ENCODE peak calls at places on chromosome 10, in six cellular contexts. W is AG09309; I is upper lobe of left lung; D is stimulated activated CD8-positive, alpha-beta memory T cell treated with anti-CD3 and anti-CD28 coated beads, Interleukin-15, amount 100 ng/mL, for 24 hours; O is CD8-positive, alpha-beta T cell; M is A549. X is an unnamed sample.

GRCh38 chr10:46237815-46238510 is 48.8 kb upstream of the ANTXRL start:
- DNase-seq in O (no peak), D (no peak), I (no peak), M (no peak), W (no peak), X (no peak)

GRCh38 chr10:112981553-112981952 is 31.5 kb downstream of the TCF7L2 start:
- DNase-seq in W (peak), I (no peak), M (no peak), O (no peak), D (no peak), X (no peak)

GRCh38 chr10:12299222-12299973 is 49.9 kb upstream of the CAMK1D start:
- DNase-seq in I (no peak), O (no peak), W (no peak), M (no peak), D (no peak), X (no peak)

GRCh38 chr10:30704016-30704600 is 74.6 kb upstream of the LYZL2 start:
- DNase-seq in O (no peak), M (no peak), D (no peak), W (no peak), I (no peak), X (no peak)

GRCh38 chr10:7892146-7892545 is 73.8 kb downstream of the TAF3 start:
- DNase-seq in D (no peak), W (no peak), M (no peak), O (no peak), I (no peak), X (no peak)

GRCh38 chr10:201328-201771 is 66.1 kb downstream of the ZMYND11 start:
- DNase-seq in I (no peak), O (no peak), W (no peak), M (no peak), D (no peak), X (no peak)

GRCh38 chr10:78211476-78212110 is 177.9 kb downstream of the RPS24 start:
- DNase-seq in O (no peak), D (no peak), I (no peak), M (peak), W (peak), X (no peak)

GRCh38 chr10:80451132-80451531 is 3.0 kb upstream of the TSPAN14 start:
- DNase-seq in O (no peak), W (no peak), D (no peak), M (no peak), I (no peak), X (no peak)

GRCh38 chr10:44853796-44854195 is 57.3 kb upstream of the TMEM72 start:
- DNase-seq in D (no peak), I (no peak), M (no peak), W (no peak), O (no peak), X (no peak)

GRCh38 chr10:48444861-48445841 is 138.7 kb downstream of the MAPK8 start:
- DNase-seq in O (no peak), I (peak), W (no peak), M (no peak), D (no peak), X (peak)

GRCh38 chr10:125782661-125783060 is 7.0 kb upstream of the MMP21 start:
- DNase-seq in D (no peak), O (no peak), M (no peak), I (no peak), W (no peak), X (no peak)

GRCh38 chr10:60646966-60647796 is 131.1 kb upstream of the CDK1 start:
- DNase-seq in W (peak), D (no peak), O (peak), M (peak), I (no peak), X (no peak)

GRCh38 chr10:16967000-16967865 is 150.0 kb upstream of the RSU1 start:
- DNase-seq in I (no peak), D (no peak), O (no peak), M (no peak), W (peak), X (no peak)

GRCh38 chr10:109895095-109895818 is 28.1 kb downstream of the XPNPEP1 start:
- DNase-seq in M (no peak), W (no peak), I (no peak), D (no peak), O (no peak), X (peak)

GRCh38 chr10:22308390-22308789 is 7.8 kb upstream of the COMMD3 start:
- DNase-seq in I (no peak), D (no peak), O (no peak), M (peak), W (no peak), X (no peak)

GRCh38 chr10:12508165-12508564 is 158.8 kb downstream of the CAMK1D start:
- DNase-seq in M (no peak), W (no peak), O (no peak), D (no peak), I (no peak), X (peak)

GRCh38 chr10:95236068-95236903 is 42.2 kb downstream of the ACSM6 start:
- DNase-seq in D (no peak), W (peak), I (no peak), O (no peak), M (no peak), X (no peak)

GRCh38 chr10:85032981-85033380 is 704.6 kb downstream of the CCSER2 start:
- DNase-seq in D (no peak), W (no peak), I (no peak), M (no peak), O (no peak), X (no peak)

GRCh38 chr10:16481052-16481728 is 40.5 kb downstream of the C1QL3 start:
- DNase-seq in O (no peak), M (no peak), D (no peak), I (no peak), W (no peak), X (no peak)

GRCh38 chr10:681670-682318 is 7.7 kb downstream of the DIP2C start:
- DNase-seq in I (no peak), W (no peak), M (no peak), O (no peak), D (no peak), X (no peak)

GRCh38 chr10:18719811-18720210 is 60.6 kb downstream of the ARL5B start:
- DNase-seq in M (no peak), O (no peak), W (no peak), I (no peak), D (no peak), X (no peak)

GRCh38 chr10:14296081-14296709 is 34.5 kb downstream of the FRMD4A start:
- DNase-seq in O (no peak), M (no peak), W (no peak), I (no peak), D (no peak), X (peak)

GRCh38 chr10:28130267-28130666 is 131.4 kb upstream of the ODAD2 start:
- DNase-seq in I (no peak), W (peak), D (no peak), M (no peak), O (no peak), X (no peak)

GRCh38 chr10:14601872-14602725 is 172.6 kb downstream of the FAM107B start:
- DNase-seq in O (peak), D (no peak), W (no peak), M (peak), I (no peak), X (no peak)

GRCh38 chr10:33800545-33800944 is 466.1 kb upstream of the NRP1 start:
- DNase-seq in I (no peak), O (no peak), D (no peak), M (no peak), W (no peak), X (no peak)

GRCh38 chr10:114520453-114520852 is 116.2 kb upstream of the AFAP1L2 start:
- DNase-seq in O (no peak), D (no peak), W (peak), M (peak), I (no peak), X (no peak)

GRCh38 chr10:86786368-86786767 is 29.9 kb downstream of the BMPR1A start:
- DNase-seq in W (no peak), O (no peak), I (no peak), M (no peak), D (no peak), X (no peak)

GRCh38 chr10:31830887-31831286 is 97.7 kb downstream of the ARHGAP12 start:
- DNase-seq in I (no peak), M (no peak), D (no peak), W (no peak), O (no peak), X (no peak)